ENCODE peak calls at places on chromosomes 13 and 19, in four cellular contexts. B, R, Q and G are unnamed samples. For H3K4me1, the result is how much of the 10 kb centered on the place peaks cover.

GRCh38 chr19:11806354-11807098 is 7.5 kb upstream of the ZNF440 start:
- DNase-seq in Q (no peak), B (no peak), R (no peak), G (no peak)

GRCh38 chr13:41827507-41828213 is 133.2 kb downstream of the VWA8 start:
- DNase-seq in B (peak), Q (no peak), R (peak), G (no peak)

GRCh38 chr19:35755550-35756371 is 1.1 kb downstream of the HSPB6 start:
- DNase-seq in R (no peak), B (peak), Q (no peak), G (peak)

GRCh38 chr19:31054430-31054829 is 294.8 kb downstream of the TSHZ3 start:
- DNase-seq in B (no peak), Q (no peak), R (peak), G (no peak)

GRCh38 chr19:16370671-16371391 is 46.2 kb downstream of the KLF2 start:
- DNase-seq in R (no peak), Q (peak), B (no peak), G (no peak)

GRCh38 chr13:112772929-112773328 is 83.1 kb downstream of the ATP11A start:
- DNase-seq in B (no peak), R (no peak), Q (no peak), G (no peak)

GRCh38 chr13:71303144-71303543 is 563.9 kb downstream of the DACH1 start:
- DNase-seq in Q (no peak), B (no peak), R (no peak), G (no peak)

GRCh38 chr19:2059422-2060201 is 8.6 kb upstream of the MKNK2 start:
- DNase-seq in R (peak), Q (peak), B (peak), G (no peak)

GRCh38 chr13:65595881-65596280 is 1634.3 kb downstream of the PCDH9 start:
- DNase-seq in Q (no peak), B (no peak), R (no peak), G (no peak)

GRCh38 chr13:113591750-113592149 is 7.2 kb downstream of the TFDP1 start:
- DNase-seq in B (peak), R (no peak), Q (peak), G (peak)

GRCh38 chr19:45547965-45548609 is 36.5 kb downstream of the OPA3 start:
- DNase-seq in Q (no peak), B (no peak), R (peak), G (peak)

GRCh38 chr13:106619688-106620555 is 52.0 kb upstream of the ARGLU1 start:
- DNase-seq in R (peak), B (no peak), Q (no peak), G (no peak)

GRCh38 chr13:106507560-106508274 is 27.7 kb downstream of the EFNB2 start:
- DNase-seq in R (peak), B (no peak), Q (no peak), G (no peak)

GRCh38 chr19:5085566-5085965 is 116.7 kb downstream of the KDM4B start:
- DNase-seq in Q (no peak), R (no peak), B (no peak), G (no peak)

GRCh38 chr19:23070353-23070781 is 46.5 kb upstream of the ZNF730 start:
- DNase-seq in Q (no peak), R (peak), B (no peak), G (peak)

GRCh38 chr19:47232422-47233211 is 1.6 kb upstream of the BBC3 start:
- DNase-seq in B (no peak), Q (no peak), R (peak), G (no peak)

GRCh38 chr19:5947435-5947834 is 30.5 kb downstream of the RANBP3 start:
- DNase-seq in Q (peak), R (no peak), B (peak), G (peak)

GRCh38 chr19:11264452-11265176 is 2.3 kb upstream of the DOCK6 start:
- DNase-seq in Q (peak), B (no peak), R (no peak), G (no peak)

GRCh38 chr19:11463391-11463790 is 17.5 kb downstream of the ELAVL3 start:
- DNase-seq in R (no peak), B (no peak), Q (no peak), G (no peak)

GRCh38 chr13:113033498-113033897 is 64.5 kb downstream of the MCF2L start:
- DNase-seq in B (no peak), R (no peak), Q (no peak), G (no peak)

GRCh38 chr19:6214881-6215541 is 64.8 kb downstream of the MLLT1 start:
- DNase-seq in R (no peak), B (no peak), Q (peak), G (no peak)

GRCh38 chr19:43784981-43785808 is 4.4 kb upstream of the KCNN4 start:
- DNase-seq in B (peak), Q (peak), R (peak), G (no peak)

GRCh38 chr19:14603990-14604387 is 21.1 kb downstream of the CLEC17A start:
- DNase-seq in Q (no peak), B (no peak), R (no peak), G (no peak)

GRCh38 chr19:17718467-17718987 is 753 bp upstream of the MAP1S start:
- DNase-seq in R (no peak), B (no peak), Q (no peak), G (no peak)

GRCh38 chr13:33153421-33154381 is 131.9 kb downstream of the STARD13 start:
- DNase-seq in B (peak), Q (no peak), R (no peak), G (no peak)

GRCh38 chr19:15197275-15198005 is 3.4 kb downstream of the NOTCH3 start:
- DNase-seq in B (peak), R (no peak), Q (no peak), G (no peak)

GRCh38 chr19:29583196-29584006 is 22.7 kb upstream of the POP4 start:
- DNase-seq in R (peak), B (no peak), Q (no peak), G (peak)

GRCh38 chr19:44401108-44401786 is at the start of gene ZNF285:
- DNase-seq in Q (peak), R (peak), B (peak), G (peak)

GRCh38 chr13:98992355-98992754 is 14.5 kb upstream of the DOCK9 start:
- DNase-seq in R (peak), B (no peak), Q (no peak), G (no peak)

DNA sequence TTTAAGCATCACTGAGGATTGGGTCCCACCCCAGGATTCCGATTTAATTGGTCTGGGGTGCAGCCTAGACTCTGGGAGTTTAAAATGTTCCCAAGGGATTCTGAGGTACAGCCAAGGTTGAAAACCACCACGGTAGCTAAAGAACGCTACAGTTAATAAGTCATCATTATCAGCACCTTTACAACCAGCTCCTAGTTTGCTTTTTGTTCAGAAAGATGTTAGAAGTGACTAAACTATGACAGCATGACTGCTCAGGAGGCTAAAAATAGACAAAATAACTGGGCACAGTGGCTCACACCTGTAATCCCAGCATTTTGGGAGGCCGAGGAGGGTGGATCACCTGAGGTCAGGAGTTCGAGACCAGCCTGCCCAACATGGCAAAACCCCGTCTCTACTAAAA is 11.7 kb upstream of the EPSTI1 start:
- DNase-seq in R (no peak), B (no peak), Q (no peak), G (no peak)
- H3K4me1 ChIP-seq in R (half or more), B (under half), Q (under half), G (under half)

DNA sequence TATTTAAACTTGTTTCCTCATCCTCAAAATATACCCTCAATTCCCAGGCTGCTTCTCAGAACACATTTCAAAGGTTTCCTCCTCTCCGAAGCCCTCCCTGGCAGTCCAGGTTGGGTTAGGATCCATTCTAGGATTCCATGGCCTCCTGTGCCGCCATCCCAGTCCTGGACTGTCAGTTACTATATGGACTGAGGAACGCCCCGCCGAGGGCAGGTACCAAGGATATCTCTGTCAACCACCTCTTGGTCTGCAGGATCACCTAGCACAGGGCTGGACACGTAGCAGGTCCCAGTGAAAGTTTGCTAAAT is 1.5 kb upstream of the SERTAD3 start:
- DNase-seq in B (no peak), R (no peak), Q (no peak), G (no peak)
- TF ChIP-seq CTCF in B (no peak), R (no peak), Q (no peak), G (no peak)

GRCh38 chr13:27192896-27193295 is 21.3 kb upstream of the USP12 start:
- DNase-seq in B (no peak), R (no peak), Q (no peak), G (no peak)
- H3K4me3 ChIP-seq in B (no peak), R (no peak), Q (no peak), G (no peak)

GRCh38 chr19:7916137-7916907 is 1.7 kb downstream of the TGFBR3L start:
- DNase-seq in B (no peak), Q (peak), R (no peak), G (no peak)

GRCh38 chr19:7917292-7918061 is 2.7 kb upstream of the SNAPC2 start:
- DNase-seq in Q (peak), B (peak), R (no peak), G (no peak)

GRCh38 chr19:7918615-7919421 is 1.3 kb upstream of the SNAPC2 start:
- DNase-seq in R (no peak), B (no peak), Q (no peak), G (no peak)

GRCh38 chr19:7915250-7916136 is 863 bp downstream of the TGFBR3L start:
- DNase-seq in Q (no peak), R (no peak), B (no peak), G (no peak)

DNA sequence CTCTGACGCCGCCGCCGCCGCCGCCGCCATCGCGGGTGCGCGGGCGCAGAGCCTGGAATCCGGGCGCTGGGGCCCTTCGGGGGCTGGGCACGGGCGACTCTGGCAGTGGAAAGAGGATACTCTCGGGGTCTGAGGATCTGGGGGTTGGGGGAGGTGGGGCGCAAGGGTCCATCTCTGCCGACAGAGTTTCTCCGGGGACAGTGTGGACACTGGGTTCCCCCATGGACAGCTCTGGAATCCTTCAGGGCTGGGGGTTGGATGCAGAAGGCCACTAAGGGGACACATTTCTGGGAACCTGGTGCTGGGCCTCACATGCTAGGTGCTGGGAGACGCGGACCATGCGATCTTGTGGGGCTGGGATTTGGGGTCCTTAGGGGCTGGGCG is 2.3 kb downstream of the TGFBR3L start:
- DNase-seq in B (no peak), Q (no peak), R (no peak), G (no peak)
- H3K4me1 ChIP-seq in B (under half), Q (under half), R (under half), G (half or more)

GRCh38 chr13:94707400-94708021 is 4.8 kb downstream of the SOX21 start:
- DNase-seq in Q (no peak), B (no peak), R (no peak), G (no peak)

GRCh38 chr13:94706101-94706853 is 6.1 kb downstream of the SOX21 start:
- DNase-seq in R (no peak), B (no peak), Q (no peak), G (no peak)

GRCh38 chr13:94708971-94709614 is 3.3 kb downstream of the SOX21 start:
- DNase-seq in Q (no peak), R (no peak), B (no peak), G (no peak)

GRCh38 chr13:94706854-94707399 is 5.4 kb downstream of the SOX21 start:
- DNase-seq in Q (no peak), B (no peak), R (no peak), G (no peak)

GRCh38 chr13:94708031-94708571 is 4.2 kb downstream of the SOX21 start:
- DNase-seq in R (no peak), B (no peak), Q (no peak), G (no peak)
- TF ChIP-seq CTCF in R (no peak), B (no peak), Q (no peak), G (no peak)

DNA sequence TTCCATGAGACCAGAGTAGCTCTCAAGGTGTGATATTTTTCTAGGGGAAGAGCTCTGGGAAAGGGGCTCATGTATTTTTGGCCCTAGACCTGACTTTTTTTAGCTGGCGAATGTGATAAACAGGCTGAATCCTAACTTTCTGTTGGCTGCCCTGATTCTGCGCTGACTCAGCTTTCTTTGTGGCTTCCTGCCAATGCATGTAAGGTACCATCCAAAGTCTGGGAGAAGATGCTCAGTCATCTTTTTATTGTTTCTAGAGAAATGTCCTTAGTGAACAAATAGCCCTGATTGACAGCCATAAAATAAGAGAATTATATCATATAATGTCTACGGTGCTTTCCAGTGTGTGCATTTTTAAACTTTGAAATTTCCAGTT is 113.6 kb upstream of the MBNL2 start:
- DNase-seq in R (no peak), B (no peak), Q (no peak), G (no peak)
- H3K4me3 ChIP-seq in R (no peak), B (no peak), Q (no peak), G (no peak)

GRCh38 chr19:56121180-56122167 is at the start of gene ZNF787:
- DNase-seq in R (peak), B (peak), Q (peak), G (peak)
- H3K4me1 ChIP-seq in R (under half), B (under half), Q (under half), G (under half)

GRCh38 chr13:75365724-75366173 is 116.2 kb downstream of the TBC1D4 start:
- DNase-seq in Q (no peak), R (peak), B (no peak), G (no peak)

GRCh38 chr13:75364131-75364713 is 117.7 kb downstream of the TBC1D4 start:
- DNase-seq in B (no peak), Q (no peak), R (peak), G (no peak)

GRCh38 chr13:75363371-75363770 is 118.6 kb downstream of the TBC1D4 start:
- DNase-seq in Q (no peak), B (no peak), R (no peak), G (no peak)

GRCh38 chr13:75368167-75368566 is 113.8 kb downstream of the TBC1D4 start:
- DNase-seq in R (peak), Q (no peak), B (no peak), G (no peak)

DNA sequence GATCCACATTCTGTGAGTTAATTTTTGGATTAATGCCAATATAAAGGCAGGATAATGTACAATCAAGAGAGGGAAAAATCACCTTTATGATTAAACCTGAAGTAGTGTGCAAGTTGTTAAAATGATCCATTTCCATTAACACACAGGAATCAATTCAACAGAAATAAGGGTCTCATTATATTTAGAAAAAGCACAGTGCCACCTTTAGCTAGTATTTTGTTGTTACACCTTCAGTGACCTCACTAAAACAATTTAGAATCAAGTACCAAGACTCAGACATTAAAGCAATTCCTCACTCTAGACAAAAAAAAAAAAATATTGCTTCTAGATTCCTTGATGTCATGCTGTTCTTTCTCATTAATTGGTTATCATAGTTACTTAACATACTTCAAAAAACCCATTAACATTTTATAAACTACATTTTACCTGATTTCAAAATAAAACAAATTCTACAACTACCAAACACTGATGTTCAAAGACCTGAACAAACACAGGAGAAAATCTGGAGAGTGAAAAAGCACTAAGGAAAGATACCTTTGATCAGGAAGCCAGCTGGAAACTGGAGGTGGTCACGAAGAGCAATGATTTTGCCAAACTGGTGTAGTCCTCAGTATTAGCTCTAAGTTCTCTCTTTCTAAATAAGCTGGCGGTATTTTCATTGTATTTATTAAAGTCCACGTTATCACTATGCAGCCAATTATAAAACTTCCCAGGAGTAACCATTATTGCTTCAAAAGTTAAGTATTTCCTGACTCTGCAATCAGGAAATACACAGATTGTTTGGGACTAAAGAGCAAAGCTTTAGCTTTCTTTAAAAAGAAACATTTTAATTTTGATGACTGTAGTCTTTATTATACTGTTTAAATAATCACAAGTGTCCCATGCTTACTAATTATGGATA is 115.3 kb downstream of the TBC1D4 start:
- DNase-seq in B (no peak), Q (no peak), R (no peak), G (no peak)
- TF ChIP-seq CTCF in B (no peak), Q (no peak), R (peak), G (no peak)